ENCODE peak calls at places on chromosomes 16 and 17, in four cellular contexts. Y, K, L and H are unnamed samples.

GRCh38 chr17:18626152-18626870 is 17.9 kb downstream of the TBC1D28 start:
- DNase-seq in Y (no peak), K (no peak), L (no peak), H (no peak)

GRCh38 chr17:76683011-76683755 is 27.6 kb downstream of the MXRA7 start:
- DNase-seq in Y (no peak), K (no peak), L (peak; percentile 85), H (no peak)

GRCh38 chr17:9900744-9901143 is 4.3 kb downstream of the RCVRN start:
- DNase-seq in Y (no peak), K (no peak), L (no peak), H (no peak)

GRCh38 chr17:71024172-71024571 is 854.8 kb downstream of the KCNJ2 start:
- DNase-seq in Y (no peak), K (no peak), L (no peak), H (no peak)

GRCh38 chr16:73019456-73020362 is 28.2 kb downstream of the ZFHX3 start:
- DNase-seq in Y (no peak), K (no peak), L (peak; percentile 35), H (no peak)

GRCh38 chr16:3282103-3282746 is 1.1 kb upstream of the ZNF263 start:
- DNase-seq in Y (no peak), K (no peak), L (peak; percentile 90), H (no peak)

GRCh38 chr16:1871974-1872635 is at the start of gene MEIOB:
- DNase-seq in Y (peak; percentile 63), K (no peak), L (peak; percentile 94), H (peak; percentile 30)

GRCh38 chr17:54749157-54749556 is 151.5 kb upstream of the TOM1L1 start:
- DNase-seq in Y (no peak), K (no peak), L (peak; percentile 77), H (no peak)

GRCh38 chr17:31559647-31560501 is 168.4 kb downstream of the RAB11FIP4 start:
- DNase-seq in Y (peak; percentile 65), K (no peak), L (peak; percentile 80), H (no peak)

DNA sequence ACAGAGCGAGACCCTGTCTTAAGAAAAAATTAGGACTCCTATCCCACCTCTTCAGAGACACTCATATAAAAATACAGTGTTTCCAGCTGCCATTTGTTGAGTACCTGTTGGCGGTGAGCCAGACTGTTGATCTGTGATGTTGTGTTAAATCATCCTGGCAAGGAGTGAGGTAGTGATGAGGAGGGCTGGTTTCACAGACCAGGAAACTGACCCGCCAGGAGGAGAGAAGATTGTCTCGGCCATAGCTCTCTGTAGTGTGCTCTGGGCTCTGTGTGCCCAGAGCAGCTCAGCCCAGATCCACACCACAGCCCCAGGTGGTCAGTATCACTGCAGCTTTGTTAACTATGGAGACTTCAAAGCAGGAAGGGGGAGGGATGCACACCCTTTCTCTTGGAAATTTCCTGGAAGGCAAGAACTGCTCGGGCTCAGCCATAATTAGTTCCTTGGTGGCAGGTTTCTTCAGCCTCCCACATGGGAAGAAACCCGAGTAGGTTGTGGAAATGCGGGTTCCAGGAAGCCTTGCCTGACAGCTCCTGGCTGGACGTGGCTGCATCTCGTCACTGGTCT is 343.0 kb downstream of the SNX29 start:
- DNase-seq in Y (no peak), K (no peak), L (peak; percentile 65), H (no peak)
- H3K27ac ChIP-seq in Y (no peak overlapping the region), K (no peak overlapping the region), L (no peak overlapping the region), H (no peak overlapping the region)

GRCh38 chr17:6755281-6755680 is 565 bp upstream of the XAF1 start:
- DNase-seq in Y (peak; percentile 65), K (peak; percentile 76), L (no peak), H (peak; percentile 14)
- H3K27ac ChIP-seq in Y (peak overlapping the region; percentile 75), K (peak overlapping the region; percentile 95), L (no peak overlapping the region), H (peak overlapping the region; percentile 91)

GRCh38 chr17:5784791-5785190 is 200.5 kb upstream of the NLRP1 start:
- DNase-seq in Y (no peak), K (no peak), L (no peak), H (no peak)

GRCh38 chr17:5783851-5784250 is 199.5 kb upstream of the NLRP1 start:
- DNase-seq in Y (no peak), K (no peak), L (no peak), H (no peak)

GRCh38 chr17:5785867-5786509 is 201.7 kb upstream of the NLRP1 start:
- DNase-seq in Y (no peak), K (no peak), L (no peak), H (no peak)

GRCh38 chr17:5786510-5786875 is 202.2 kb upstream of the NLRP1 start:
- DNase-seq in Y (no peak), K (no peak), L (no peak), H (no peak)

DNA sequence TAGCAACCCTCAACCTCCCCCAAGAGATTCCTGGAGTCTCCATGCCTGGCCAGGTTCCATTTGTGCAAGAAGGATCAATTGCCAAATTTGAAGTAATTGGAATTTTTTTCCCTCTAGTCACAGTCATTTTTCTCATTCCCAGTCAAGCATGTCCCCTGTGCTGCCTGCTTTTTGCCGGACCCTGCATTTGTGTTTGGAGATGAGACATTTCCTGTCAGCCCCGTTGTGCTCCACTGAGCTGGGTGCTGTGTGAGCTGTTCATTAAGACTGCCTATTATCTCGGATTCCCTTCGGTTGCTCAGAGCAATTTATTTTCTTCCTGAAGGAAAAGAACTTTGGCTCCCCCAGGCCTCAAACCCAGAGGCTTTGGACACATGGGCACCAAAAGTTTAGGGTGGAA is 201.0 kb upstream of the NLRP1 start:
- DNase-seq in Y (no peak), K (no peak), L (no peak), H (no peak)
- H3K27ac ChIP-seq in Y (no peak overlapping the region), K (no peak overlapping the region), L (no peak overlapping the region), H (no peak overlapping the region)

DNA sequence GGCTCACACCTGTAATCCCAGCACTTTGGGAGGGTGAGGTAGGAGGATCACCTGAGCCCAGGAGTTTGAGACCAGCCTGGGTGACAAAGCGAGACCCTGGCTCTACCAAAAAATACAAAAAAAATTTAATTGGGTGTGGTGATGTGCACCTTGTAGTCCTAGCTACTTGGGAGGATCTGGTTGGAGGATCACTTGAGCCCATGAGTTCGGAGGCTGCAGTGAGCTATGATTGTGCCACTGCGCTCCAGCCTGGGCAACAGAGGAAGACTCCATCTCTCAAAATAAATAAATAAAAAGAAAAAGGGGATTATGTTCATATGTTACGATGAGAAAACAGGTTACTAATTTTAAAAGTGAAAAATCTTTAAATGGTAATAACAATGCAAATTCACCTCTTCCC is 996 bp downstream of the MLKL start:
- DNase-seq in Y (no peak), K (no peak), L (no peak), H (peak; percentile 35)
- H3K27ac ChIP-seq in Y (no peak overlapping the region), K (peak overlapping the region; percentile 92), L (no peak overlapping the region), H (peak overlapping the region; percentile 82)

GRCh38 chr17:28285965-28286364 is 33.0 kb upstream of the TMEM97 start:
- DNase-seq in Y (no peak), K (no peak), L (no peak), H (no peak)

GRCh38 chr17:28280826-28281225 is 38.2 kb upstream of the TMEM97 start:
- DNase-seq in Y (no peak), K (no peak), L (peak; percentile 23), H (no peak)

GRCh38 chr17:28279411-28279810 is 39.6 kb upstream of the TMEM97 start:
- DNase-seq in Y (no peak), K (no peak), L (no peak), H (no peak)

DNA sequence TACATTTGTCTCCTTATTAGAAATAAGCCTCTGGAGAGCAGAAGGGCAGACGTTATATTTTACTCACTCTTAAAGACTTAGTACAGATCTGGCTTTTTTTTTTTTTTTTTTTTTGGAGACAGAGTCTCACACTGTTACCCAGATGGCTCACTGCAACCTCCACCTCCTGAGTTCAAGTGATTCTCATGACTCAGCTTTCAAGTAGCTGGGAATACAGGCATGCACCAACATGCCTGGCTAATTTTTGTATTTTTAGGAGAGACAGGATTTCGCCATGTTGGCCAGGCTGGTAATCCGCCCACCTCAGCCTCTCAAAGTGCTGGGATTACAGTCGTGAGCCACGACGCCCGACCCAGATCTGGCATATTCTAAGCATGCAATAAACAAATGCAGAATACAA is 36.4 kb upstream of the TMEM97 start:
- DNase-seq in Y (no peak), K (no peak), L (no peak), H (no peak)
- H3K27ac ChIP-seq in Y (no peak overlapping the region), K (no peak overlapping the region), L (no peak overlapping the region), H (no peak overlapping the region)

GRCh38 chr17:17091856-17092756 is 49.8 kb downstream of the MPRIP start:
- DNase-seq in Y (no peak), K (no peak), L (no peak), H (no peak)
- H3K27ac ChIP-seq in Y (peak overlapping the region; percentile 33), K (peak overlapping the region; percentile 54), L (peak overlapping the region; percentile 32), H (no peak overlapping the region)

DNA sequence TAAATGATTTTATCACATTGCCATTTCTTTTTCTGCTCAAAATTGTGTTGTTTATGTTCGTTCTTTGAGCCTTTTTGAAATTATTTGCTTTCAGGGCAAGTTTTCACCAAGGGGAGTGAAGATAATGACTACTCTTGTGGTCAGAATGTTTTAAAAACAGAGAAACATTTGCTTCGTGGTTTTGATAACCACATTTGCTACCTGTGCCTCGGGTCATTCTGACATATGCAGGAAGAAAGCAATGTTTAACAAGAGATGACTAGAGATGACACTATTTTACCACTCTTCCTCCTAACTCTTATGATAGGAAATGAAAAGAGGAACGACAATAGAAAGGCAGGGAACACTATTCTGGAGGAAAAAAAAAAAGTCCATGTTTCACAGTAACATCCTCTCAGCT is 1496.5 kb upstream of the GOT2 start:
- DNase-seq in Y (no peak), K (no peak), L (no peak), H (no peak)
- H3K27ac ChIP-seq in Y (no peak overlapping the region), K (no peak overlapping the region), L (no peak overlapping the region), H (no peak overlapping the region)

GRCh38 chr17:45326566-45326965 is 9.7 kb upstream of the MAP3K14 start:
- DNase-seq in Y (no peak), K (no peak), L (peak; percentile 15), H (no peak)
- H3K27ac ChIP-seq in Y (no peak overlapping the region), K (no peak overlapping the region), L (no peak overlapping the region), H (no peak overlapping the region)

DNA sequence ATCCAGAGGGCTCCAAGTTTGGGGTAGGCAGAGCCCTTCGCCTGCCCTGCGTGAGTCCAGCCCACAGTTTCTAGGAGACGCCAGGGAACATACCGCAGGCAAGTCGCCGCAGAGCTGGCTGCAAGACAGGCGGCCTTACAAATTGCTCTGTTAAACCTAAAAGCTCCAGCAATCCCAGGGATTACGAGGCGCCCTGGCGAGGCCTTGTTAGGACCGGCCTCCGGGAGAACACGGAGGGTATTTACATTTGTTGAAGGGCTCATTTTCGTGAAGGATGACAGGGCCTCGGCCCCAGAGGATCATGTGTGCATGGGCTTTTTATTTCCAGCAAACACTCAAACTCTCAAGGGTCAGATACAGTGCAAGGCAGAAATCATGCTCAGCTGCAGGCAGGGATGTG is 77.6 kb upstream of the FOXF1 start:
- DNase-seq in Y (no peak), K (no peak), L (no peak), H (peak; percentile 48)
- H3K27ac ChIP-seq in Y (no peak overlapping the region), K (no peak overlapping the region), L (no peak overlapping the region), H (peak overlapping the region; percentile 77)